ENCODE peak calls at places on chromosomes 11 and 22, in four cellular contexts. Q, M, L and T are unnamed samples.

GRCh38 chr22:19337137-19337536 is 45.6 kb upstream of the CLTCL1 start:
- DNase-seq in Q (no peak), M (no peak), L (no peak), T (no peak)

GRCh38 chr22:22761963-22762772 is 117.8 kb downstream of the GGTLC2 start:
- DNase-seq in Q (no peak), M (no peak), L (no peak), T (no peak)

GRCh38 chr11:113474362-113475159 is 637 bp downstream of the DRD2 start:
- DNase-seq in Q (no peak), M (no peak), L (peak; percentile 33), T (peak; percentile 70)

GRCh38 chr11:2747236-2748015 is 47.6 kb upstream of the KCNQ1OT1 start:
- DNase-seq in Q (no peak), M (peak; percentile 18), L (no peak), T (no peak)

GRCh38 chr11:18352581-18352980 is 30.2 kb downstream of the GTF2H1 start:
- DNase-seq in Q (no peak), M (no peak), L (no peak), T (no peak)

GRCh38 chr22:32854351-32854804 is 52.9 kb downstream of the TIMP3 start:
- DNase-seq in Q (no peak), M (no peak), L (no peak), T (no peak)

GRCh38 chr22:30305519-30305905 is 16.2 kb upstream of the CASTOR1 start:
- DNase-seq in Q (peak; percentile 60), M (peak; percentile 85), L (peak; percentile 36), T (peak; percentile 82)

GRCh38 chr22:50498322-50498861 is 9.1 kb downstream of the LMF2 start:
- DNase-seq in Q (peak; percentile 75), M (peak; percentile 57), L (peak; percentile 60), T (peak; percentile 66)

GRCh38 chr11:98234698-98235097 is 786.1 kb upstream of the CNTN5 start:
- DNase-seq in Q (no peak), M (no peak), L (no peak), T (no peak)

GRCh38 chr11:34647532-34647931 is 26.6 kb downstream of the EHF start:
- DNase-seq in Q (no peak), M (no peak), L (no peak), T (no peak)

GRCh38 chr11:119607726-119608125 is 121.3 kb downstream of the NECTIN1 start:
- DNase-seq in Q (no peak), M (no peak), L (no peak), T (no peak)

GRCh38 chr11:114036156-114036811 is 23.2 kb upstream of the ZBTB16 start:
- DNase-seq in Q (no peak), M (peak; percentile 86), L (peak; percentile 35), T (peak; percentile 58)

GRCh38 chr11:23865341-23865975 is 631.4 kb upstream of the LUZP2 start:
- DNase-seq in Q (no peak), M (no peak), L (no peak), T (no peak)

GRCh38 chr11:119100246-119100959 is 1.2 kb downstream of the DPAGT1 start:
- DNase-seq in Q (no peak), M (no peak), L (no peak), T (no peak)

GRCh38 chr11:128598755-128599154 is 11.4 kb upstream of the ETS1 start:
- DNase-seq in Q (no peak), M (no peak), L (no peak), T (no peak)

GRCh38 chr11:128764617-128765095 is 70.8 kb downstream of the FLI1 start:
- DNase-seq in Q (no peak), M (no peak), L (no peak), T (no peak)

GRCh38 chr22:24841261-24841660 is 35.2 kb downstream of the SGSM1 start:
- DNase-seq in Q (no peak), M (no peak), L (no peak), T (no peak)

GRCh38 chr22:21642584-21643448 is 714 bp downstream of the SDF2L1 start:
- DNase-seq in Q (peak; percentile 81), M (peak; percentile 70), L (peak; percentile 42), T (peak; percentile 74)

GRCh38 chr11:92834296-92835020 is 135.0 kb upstream of the MTNR1B start:
- DNase-seq in Q (no peak), M (no peak), L (no peak), T (no peak)

GRCh38 chr11:61362542-61362875 is 335 bp downstream of the TMEM138 start:
- DNase-seq in Q (peak; percentile 64), M (no peak), L (peak; percentile 15), T (peak; percentile 45)

GRCh38 chr22:25564979-25565677 is 653 bp downstream of the GRK3 start:
- DNase-seq in Q (peak; percentile 40), M (peak; percentile 63), L (peak; percentile 5), T (no peak)

GRCh38 chr11:95266751-95267374 is 35.9 kb upstream of the SESN3 start:
- DNase-seq in Q (no peak), M (no peak), L (no peak), T (no peak)